ENCODE peak calls at places on chromosomes 3 and 15, in five cellular contexts. Q, V, S, P and R are unnamed samples.

GRCh38 chr3:43144811-43145490 is 39.1 kb upstream of the POMGNT2 start:
- DNase-seq in Q (no peak), V (no peak), S (no peak), P (no peak), R (no peak)

GRCh38 chr3:78988324-78988723 is 779.5 kb downstream of the ROBO1 start:
- DNase-seq in Q (no peak), V (no peak), S (peak), P (no peak), R (no peak)

GRCh38 chr15:82919231-82919886 is 33.2 kb downstream of the HOMER2 start:
- DNase-seq in Q (no peak), V (no peak), S (peak), P (no peak), R (no peak)

GRCh38 chr3:128322030-128323022 is 144.4 kb downstream of the DNAJB8 start:
- DNase-seq in Q (peak), V (no peak), S (no peak), P (peak), R (peak)

GRCh38 chr3:197256836-197257444 is 41.5 kb downstream of the DLG1 start:
- DNase-seq in Q (peak), V (no peak), S (peak), P (no peak), R (peak)

GRCh38 chr3:38758557-38758956 is 57.5 kb downstream of the SCN10A start:
- DNase-seq in Q (no peak), V (no peak), S (no peak), P (no peak), R (no peak)

GRCh38 chr15:83794209-83794608 is 140.3 kb downstream of the ADAMTSL3 start:
- DNase-seq in Q (no peak), V (no peak), S (no peak), P (no peak), R (no peak)

GRCh38 chr3:172259191-172259590 is 189.1 kb downstream of the GHSR start:
- DNase-seq in Q (no peak), V (no peak), S (no peak), P (no peak), R (no peak)

GRCh38 chr3:74839591-74839990 is 225.1 kb upstream of the CNTN3 start:
- DNase-seq in Q (no peak), V (no peak), S (no peak), P (no peak), R (no peak)

GRCh38 chr3:151940481-151940880 is 67.0 kb downstream of the SUCNR1 start:
- DNase-seq in Q (no peak), V (no peak), S (no peak), P (no peak), R (no peak)

GRCh38 chr15:67117356-67117755 is 52.0 kb downstream of the SMAD3 start:
- DNase-seq in Q (no peak), V (no peak), S (no peak), P (no peak), R (no peak)

GRCh38 chr3:72660270-72661114 is 187.8 kb downstream of the SHQ1 start:
- DNase-seq in Q (no peak), V (no peak), S (no peak), P (no peak), R (no peak)

GRCh38 chr3:15324335-15324734 is 8.1 kb downstream of the SH3BP5 start:
- DNase-seq in Q (no peak), V (no peak), S (no peak), P (no peak), R (no peak)

GRCh38 chr15:36605626-36606263 is 26.3 kb downstream of the CDIN1 start:
- DNase-seq in Q (no peak), V (no peak), S (no peak), P (no peak), R (no peak)

GRCh38 chr15:69648775-69649735 is 196.4 kb downstream of the RPLP1 start:
- DNase-seq in Q (no peak), V (no peak), S (no peak), P (peak), R (peak)

DNA sequence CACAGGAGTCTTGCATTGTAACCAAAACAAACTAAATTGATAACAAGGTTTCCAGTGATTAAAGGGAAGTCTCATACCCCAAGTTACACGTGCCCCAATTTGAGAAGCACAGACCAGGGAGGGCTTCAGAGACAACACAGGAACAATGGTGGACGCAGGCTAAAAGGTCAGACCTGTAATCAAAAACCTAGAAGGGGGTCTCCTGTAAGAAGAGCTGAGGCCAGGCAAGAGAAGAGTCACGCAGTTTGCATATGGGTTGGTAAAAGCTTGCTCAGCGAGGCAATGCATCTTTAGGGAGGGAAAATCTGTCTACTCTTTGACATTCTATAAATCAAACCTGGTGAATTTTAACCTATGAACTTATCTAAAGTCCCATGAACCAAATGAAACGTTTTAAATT is 58.6 kb upstream of the MCF2L2 start:
- DNase-seq in Q (no peak), V (no peak), S (no peak), P (no peak), R (no peak)
- TF ChIP-seq SUZ12 in Q (no peak), V (no peak), S (no peak), P (no peak), R (no peak)

DNA sequence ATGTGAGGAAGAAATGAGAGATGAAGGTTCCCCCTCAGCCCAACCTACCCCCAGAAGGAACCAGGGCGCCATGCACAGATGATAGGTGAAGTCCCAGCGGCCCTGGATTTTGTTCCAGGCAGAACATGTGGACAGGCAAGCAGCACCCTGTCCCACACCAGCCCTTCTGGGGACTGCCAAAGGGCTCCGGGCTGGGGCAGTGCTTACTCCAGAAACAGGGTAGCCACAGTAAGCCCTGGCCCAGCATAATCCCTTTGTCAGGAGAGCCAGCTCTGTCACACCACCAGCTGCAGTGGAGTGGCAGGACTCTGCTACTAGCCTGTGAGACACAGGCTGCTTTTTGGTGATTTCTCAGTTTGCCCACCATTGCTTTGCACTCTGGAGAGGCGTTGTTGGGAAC is 6.3 kb downstream of the FBXL22 start:
- DNase-seq in Q (no peak), V (no peak), S (no peak), P (no peak), R (no peak)
- TF ChIP-seq SUZ12 in Q (no peak), V (no peak), S (no peak), P (no peak), R (no peak)

GRCh38 chr15:81529444-81529950 is 155.5 kb upstream of the TMC3 start:
- DNase-seq in Q (no peak), V (no peak), S (no peak), P (no peak), R (no peak)

GRCh38 chr15:81536296-81536695 is 162.3 kb upstream of the TMC3 start:
- DNase-seq in Q (no peak), V (no peak), S (no peak), P (no peak), R (no peak)

GRCh38 chr15:81530271-81530670 is 156.3 kb upstream of the TMC3 start:
- DNase-seq in Q (no peak), V (no peak), S (no peak), P (no peak), R (no peak)

GRCh38 chr15:81531141-81531592 is 157.2 kb upstream of the TMC3 start:
- DNase-seq in Q (no peak), V (no peak), S (no peak), P (no peak), R (peak)

GRCh38 chr15:81531971-81532370 is 158.0 kb upstream of the TMC3 start:
- DNase-seq in Q (no peak), V (no peak), S (no peak), P (no peak), R (no peak)
- TF ChIP-seq SUZ12 in Q (no peak), V (no peak), S (no peak), P (no peak), R (no peak)

GRCh38 chr3:186459108-186459467 is 85.1 kb downstream of the CRYGS start:
- DNase-seq in Q (no peak), V (no peak), S (no peak), P (no peak), R (no peak)
- TF ChIP-seq SUZ12 in Q (no peak), V (no peak), S (no peak), P (no peak), R (no peak)